ENCODE peak calls at places on chromosomes 12 and 14, in four cellular contexts. R is IMR-90, D is PC-9, A is A549. U is an unnamed sample.

GRCh38 chr12:24499151-24500146 is 449.5 kb downstream of the BCAT1 start:
- DNase-seq in D (no peak), A (no peak), R (peak; percentile 79), U (peak; percentile 82)

GRCh38 chr12:66107451-66107915 is 23.1 kb downstream of the LLPH start:
- DNase-seq in D (peak; percentile 52), R (peak; percentile 94), A (peak; percentile 92), U (peak; percentile 99)

GRCh38 chr14:60506985-60507829 is 1.7 kb upstream of the SIX6 start:
- DNase-seq in D (no peak), A (no peak), R (no peak), U (no peak)

GRCh38 chr12:12764824-12765223 is 20.6 kb upstream of the APOLD1 start:
- DNase-seq in R (no peak), A (no peak), D (no peak), U (no peak)

GRCh38 chr14:60878536-60878935 is 102.3 kb downstream of the TRMT5 start:
- DNase-seq in D (no peak), R (peak; percentile 33), A (no peak), U (peak; percentile 19)

GRCh38 chr14:85439696-85440328 is 90.1 kb upstream of the FLRT2 start:
- DNase-seq in D (no peak), R (no peak), A (peak; percentile 72), U (peak; percentile 77)

GRCh38 chr14:103819503-103820307 is 27.7 kb downstream of the PPP1R13B start:
- DNase-seq in D (no peak), R (no peak), A (no peak), U (peak; percentile 36)

GRCh38 chr14:102182190-102182589 is 42.5 kb downstream of the WDR20 start:
- DNase-seq in R (peak; percentile 62), A (no peak), D (no peak), U (peak; percentile 76)

GRCh38 chr12:131454418-131455217 is 256.3 kb upstream of the SFSWAP start:
- DNase-seq in D (peak; percentile 21), R (no peak), A (peak; percentile 84), U (no peak)

GRCh38 chr14:23321572-23322547 is 603 bp downstream of the PABPN1 start:
- DNase-seq in A (peak; percentile 44), D (peak; percentile 36), R (peak; percentile 54), U (peak; percentile 69)

GRCh38 chr14:21104448-21105060 is 3.7 kb downstream of the TMEM253 start:
- DNase-seq in A (peak; percentile 87), D (peak; percentile 62), R (peak; percentile 77), U (peak; percentile 87)

GRCh38 chr14:95156765-95157194 is 549 bp downstream of the DICER1 start:
- DNase-seq in D (peak; percentile 3), A (peak; percentile 35), R (peak; percentile 19), U (peak; percentile 40)

GRCh38 chr14:32224731-32225377 is 21.8 kb upstream of the RNU6-8 start:
- DNase-seq in A (peak; percentile 52), D (no peak), R (peak; percentile 54), U (peak; percentile 59)

GRCh38 chr12:3493225-3494049 is 2.4 kb downstream of the PRMT8 start:
- DNase-seq in R (no peak), A (no peak), D (no peak), U (no peak)

GRCh38 chr12:113988064-113988451 is 21.9 kb upstream of the RBM19 start:
- DNase-seq in A (no peak), D (no peak), R (no peak), U (no peak)

GRCh38 chr12:113892556-113892955 is 73.6 kb downstream of the RBM19 start:
- DNase-seq in A (no peak), R (no peak), D (no peak), U (no peak)

GRCh38 chr12:32535260-32535999 is 136.1 kb downstream of the FGD4 start:
- DNase-seq in R (peak; percentile 69), A (peak; percentile 46), D (peak; percentile 29), U (peak; percentile 84)

GRCh38 chr12:96083020-96083489 is 47.7 kb upstream of the LTA4H start:
- DNase-seq in A (no peak), R (peak; percentile 11), D (peak; percentile 26), U (no peak)

GRCh38 chr14:51738754-51739153 is 87.0 kb downstream of the FRMD6 start:
- DNase-seq in R (no peak), A (peak; percentile 20), D (no peak), U (no peak)

GRCh38 chr14:54572316-54572715 is 5.4 kb downstream of the SAMD4A start:
- DNase-seq in A (peak; percentile 68), D (no peak), R (no peak), U (peak; percentile 70)

GRCh38 chr12:31035944-31036665 is 37.6 kb upstream of the DDX11 start:
- DNase-seq in D (peak; percentile 47), R (peak; percentile 18), A (no peak), U (no peak)

GRCh38 chr12:58750484-58750883 is 169.8 kb downstream of the LRIG3 start:
- DNase-seq in R (peak; percentile 98), D (no peak), A (peak; percentile 67), U (peak; percentile 72)

GRCh38 chr14:23694085-23694975 is 58.2 kb downstream of the DHRS2 start:
- DNase-seq in D (peak; percentile 75), A (peak; percentile 5), R (peak; percentile 2), U (peak; percentile 49)

GRCh38 chr12:80272516-80272915 is 171.5 kb upstream of the PTPRQ start:
- DNase-seq in R (no peak), D (no peak), A (no peak), U (no peak)

GRCh38 chr12:30414507-30414906 is 281.2 kb downstream of the IPO8 start:
- DNase-seq in D (no peak), A (no peak), R (no peak), U (no peak)

GRCh38 chr14:38836539-38836938 is 266.5 kb downstream of the SEC23A start:
- DNase-seq in A (no peak), R (no peak), D (no peak), U (no peak)

GRCh38 chr12:124784871-124785572 is 78.6 kb downstream of the SCARB1 start:
- DNase-seq in R (no peak), D (no peak), A (no peak), U (no peak)

GRCh38 chr14:88251650-88252049 is 71.4 kb downstream of the KCNK10 start:
- DNase-seq in A (no peak), R (no peak), D (no peak), U (no peak)

GRCh38 chr12:625998-626397 is 37.2 kb downstream of the NINJ2 start:
- DNase-seq in R (no peak), D (no peak), A (no peak), U (no peak)

GRCh38 chr14:98120831-98121464 is 1151.0 kb downstream of the BCL11B start:
- DNase-seq in R (no peak), A (no peak), D (no peak), U (no peak)

GRCh38 chr12:90055071-90055470 is 346.4 kb upstream of the ATP2B1 start:
- DNase-seq in R (peak; percentile 25), A (no peak), D (no peak), U (no peak)

GRCh38 chr12:73465106-73465505 is 1072.5 kb upstream of the ATXN7L3B start:
- DNase-seq in D (no peak), A (no peak), R (no peak), U (no peak)

GRCh38 chr12:43806737-43807072 is 588 bp upstream of the TWF1 start:
- DNase-seq in R (no peak), D (no peak), A (no peak), U (peak; percentile 5)

DNA sequence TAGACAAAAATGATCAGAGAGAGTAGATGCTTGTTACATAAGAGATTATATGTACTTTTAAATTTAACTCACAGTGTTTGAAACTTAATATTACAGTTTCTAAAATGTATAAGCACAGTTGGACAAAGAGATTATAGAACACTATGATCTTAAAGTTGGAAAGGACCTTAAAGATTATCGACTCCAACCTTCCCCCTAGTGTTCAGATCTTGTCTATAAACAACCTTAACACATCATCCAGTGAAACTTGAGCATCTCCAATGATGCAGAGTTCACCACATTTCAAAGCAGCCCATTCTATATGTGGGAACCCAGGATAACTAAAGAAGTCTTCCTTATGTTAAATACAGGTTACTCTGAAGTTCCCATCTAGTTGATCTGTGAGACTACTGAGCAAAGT is 480.8 kb downstream of the RMST start:
- DNase-seq in D (no peak), R (no peak), A (no peak), U (no peak)
- TF ChIP-seq CTCF in D (no peak), R (no peak), A (no peak), U (no peak)

DNA sequence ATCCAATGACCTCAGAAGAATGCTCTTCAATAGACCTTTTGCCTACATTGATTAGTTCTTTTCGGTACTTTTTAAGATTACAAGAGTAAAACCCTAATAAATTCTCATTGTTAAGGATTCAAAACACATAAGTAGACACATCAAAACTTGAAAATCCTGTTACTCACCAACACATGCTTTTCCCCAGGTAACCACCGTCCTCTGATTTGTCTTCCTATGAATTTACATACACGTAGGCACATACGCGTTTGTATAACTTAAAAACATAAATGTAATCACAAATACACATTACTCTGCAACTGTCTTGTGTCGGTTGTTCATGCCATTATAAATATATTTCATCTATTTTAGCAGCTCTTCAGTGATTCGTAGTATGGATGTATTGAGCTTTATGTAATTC is 910 bp upstream of the WASHC4 start:
- DNase-seq in D (no peak), A (no peak), R (no peak), U (no peak)
- H3K4me3 ChIP-seq in D (peak overlapping the region; percentile 82), A (peak overlapping the region; percentile 75), R (no peak overlapping the region), U (no peak overlapping the region)

GRCh38 chr14:44448816-44449411 is 58.2 kb downstream of the FSCB start:
- DNase-seq in R (no peak), D (no peak), A (no peak), U (no peak)

GRCh38 chr14:44449694-44450093 is 57.4 kb downstream of the FSCB start:
- DNase-seq in R (no peak), D (peak; percentile 17), A (no peak), U (no peak)

DNA sequence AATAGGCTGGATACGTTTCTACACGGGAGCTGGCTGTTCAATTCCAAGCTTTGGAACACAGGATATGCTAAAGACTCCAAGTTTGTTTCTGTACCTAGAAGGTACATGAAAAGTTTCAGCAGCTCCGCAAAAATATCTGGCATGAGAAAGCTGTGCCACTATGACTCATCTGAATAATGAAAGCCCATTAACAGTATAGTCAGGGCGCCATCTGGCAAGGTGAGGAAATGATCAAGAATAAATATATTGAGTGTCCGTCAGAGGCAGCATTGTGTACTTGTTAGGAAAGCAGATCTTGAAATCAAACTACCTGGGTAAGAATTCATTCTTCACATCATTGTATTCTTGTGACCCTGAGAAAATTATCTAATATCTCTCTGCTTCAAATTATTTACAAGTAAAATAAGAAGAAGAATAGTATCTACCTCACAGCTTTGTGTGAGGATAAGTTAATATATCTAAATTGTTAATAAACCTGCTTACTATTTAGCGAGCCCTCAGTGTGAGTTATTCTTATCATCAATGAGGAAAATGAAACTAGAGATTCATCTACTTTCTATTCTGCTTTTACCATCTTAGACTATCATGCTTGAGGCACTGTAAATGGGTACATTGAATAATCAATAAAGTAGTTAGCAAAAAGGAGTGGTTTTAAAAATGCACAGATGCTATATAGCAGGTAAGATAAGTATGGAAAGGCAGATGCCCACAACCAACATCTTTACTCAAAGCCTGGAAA is 53.5 kb downstream of the FSCB start:
- DNase-seq in D (peak; percentile 3), R (no peak), A (peak; percentile 6), U (no peak)
- TF ChIP-seq CTCF in D (no peak), R (no peak), A (no peak), U (no peak)

DNA sequence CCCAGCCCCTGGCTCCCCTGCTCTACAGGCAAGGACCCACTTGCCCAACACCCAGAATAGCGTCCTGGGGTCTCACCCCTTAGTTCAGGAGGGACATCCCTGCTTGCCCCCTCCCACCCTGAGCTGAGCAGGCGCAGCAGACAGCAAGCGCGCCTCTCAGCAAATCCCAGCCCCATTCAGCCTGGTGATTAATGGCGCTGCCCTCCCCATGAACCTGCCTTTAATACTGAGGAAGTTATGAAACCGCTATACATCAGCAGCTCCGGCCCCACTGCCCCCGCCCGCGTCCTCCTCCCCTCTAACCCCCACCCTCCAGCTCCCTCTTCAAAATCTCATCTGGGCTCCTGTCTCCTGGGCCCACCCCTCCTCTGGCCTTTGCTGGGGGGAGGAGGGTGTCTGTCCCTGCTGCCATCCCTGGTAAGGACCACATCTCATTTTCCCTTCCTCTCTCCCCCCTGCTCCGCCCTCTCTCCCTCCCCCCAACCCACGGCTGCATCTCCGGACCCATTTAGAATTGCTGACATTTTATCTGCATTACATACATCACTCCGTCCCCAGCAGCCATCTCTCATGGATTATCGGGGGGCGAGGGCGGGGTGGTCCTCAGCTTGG is 7.1 kb upstream of the SMUG1 start:
- DNase-seq in A (no peak), D (no peak), R (peak; percentile 70), U (peak; percentile 68)
- H3K4me3 ChIP-seq in A (no peak overlapping the region), D (no peak overlapping the region), R (no peak overlapping the region), U (no peak overlapping the region)

U was measured in cardiac fibroblast.